ENCODE peak calls at places on chromosomes 1 and 21, in seven cellular contexts. E is cardiac muscle cell; Q is kidney; X is BE2C; A is fibroblast of lung; Z is vagina; F is CD8-positive, alpha-beta T cell. N is an unnamed sample.
A peak's percentile ranks its signal among the peaks of the same experiment; 100 is the strongest.

GRCh38 chr1:245131026-245131393 is 23.8 kb upstream of the KIF26B start:
- DNase-seq in E (no peak), X (no peak), Q (no peak), A (no peak), Z (no peak), F (no peak), N (no peak)

GRCh38 chr1:52424757-52425265 is 20.4 kb downstream of the PRPF38A start:
- DNase-seq in E (peak; percentile 9), Z (no peak), F (no peak), Q (no peak), X (no peak), A (peak; percentile 8), N (no peak)

GRCh38 chr1:23343246-23344110 is 606 bp downstream of the HNRNPR start:
- DNase-seq in Z (no peak), Q (no peak), X (no peak), E (peak; percentile 58), F (no peak), A (peak; percentile 47), N (peak; percentile 34)

GRCh38 chr1:181015258-181015630 is 7.4 kb downstream of the STX6 start:
- DNase-seq in X (no peak), E (no peak), Z (no peak), Q (no peak), F (no peak), A (no peak), N (no peak)

GRCh38 chr1:226735576-226735975 is 3.5 kb downstream of the ITPKB start:
- DNase-seq in A (no peak), E (no peak), X (no peak), Z (no peak), Q (peak; percentile 61), F (no peak), N (no peak)

GRCh38 chr1:83497563-83497962 is 501.4 kb downstream of the TTLL7 start:
- DNase-seq in X (no peak), A (peak; percentile 37), Z (no peak), E (no peak), Q (no peak), F (no peak), N (no peak)

GRCh38 chr1:200506471-200506870 is 96.6 kb upstream of the ZNF281 start:
- DNase-seq in A (no peak), E (no peak), Z (no peak), F (no peak), X (no peak), Q (no peak), N (no peak)

GRCh38 chr21:26570203-26570602 is 2.9 kb downstream of the CYYR1 start:
- DNase-seq in X (no peak), A (no peak), F (no peak), Q (no peak), E (no peak), Z (no peak), N (no peak)

GRCh38 chr1:87867631-87868030 is 539.0 kb downstream of the LMO4 start:
- DNase-seq in E (peak; percentile 30), Q (no peak), X (no peak), F (no peak), Z (no peak), A (peak; percentile 4), N (no peak)

GRCh38 chr1:214447557-214447871 is 103.9 kb downstream of the PTPN14 start:
- DNase-seq in F (no peak), E (no peak), Q (no peak), A (peak; percentile 23), Z (no peak), X (no peak), N (no peak)

GRCh38 chr1:78630600-78630999 is 10.4 kb downstream of the IFI44L start:
- DNase-seq in Z (no peak), X (no peak), E (no peak), A (no peak), F (no peak), Q (no peak), N (no peak)

GRCh38 chr21:28378026-28378425 is 614.7 kb downstream of the LTN1 start:
- DNase-seq in F (no peak), X (no peak), Z (no peak), E (no peak), Q (no peak), A (no peak), N (no peak)

GRCh38 chr1:241934181-241934815 is 23.3 kb upstream of the BECN2 start:
- DNase-seq in E (peak; percentile 1), Q (peak; percentile 71), X (no peak), Z (no peak), A (peak; percentile 19), F (no peak), N (peak; percentile 80)

GRCh38 chr1:3702990-3703728 is 49.1 kb upstream of the CCDC27 start:
- DNase-seq in F (no peak), E (peak; percentile 63), X (no peak), Q (no peak), Z (no peak), A (no peak), N (no peak)

GRCh38 chr1:58944439-58944838 is 160.6 kb upstream of the JUN start:
- DNase-seq in Z (no peak), F (no peak), E (no peak), Q (no peak), X (no peak), A (no peak), N (no peak)

GRCh38 chr1:190328871-190329270 is 148.8 kb downstream of the BRINP3 start:
- DNase-seq in A (no peak), F (no peak), X (no peak), E (no peak), Z (no peak), Q (no peak), N (no peak)

GRCh38 chr1:198377702-198378101 is 162.8 kb downstream of the ATP6V1G3 start:
- DNase-seq in E (no peak), A (no peak), Q (no peak), X (no peak), Z (no peak), F (no peak), N (no peak)

GRCh38 chr21:43723648-43724047 is 4.7 kb downstream of the PDXK start:
- DNase-seq in F (no peak), A (no peak), Q (no peak), E (no peak), Z (no peak), X (no peak), N (no peak)

GRCh38 chr1:43388021-43388575 is 1.5 kb downstream of the MED8 start:
- DNase-seq in F (no peak), Q (no peak), X (no peak), A (no peak), Z (no peak), E (no peak), N (no peak)

GRCh38 chr1:173860065-173860464 is 7.7 kb downstream of the GAS5 start:
- DNase-seq in F (no peak), E (no peak), A (no peak), Q (no peak), X (no peak), Z (no peak), N (no peak)

GRCh38 chr1:173853074-173853473 is 14.7 kb downstream of the GAS5 start:
- DNase-seq in F (no peak), E (peak; percentile 87), Q (no peak), X (no peak), Z (no peak), A (peak; percentile 77), N (no peak)

GRCh38 chr1:173857363-173857917 is 10.3 kb downstream of the GAS5 start:
- DNase-seq in F (no peak), A (no peak), Z (no peak), E (no peak), X (no peak), Q (no peak), N (no peak)

GRCh38 chr1:173856014-173856413 is 11.8 kb downstream of the GAS5 start:
- DNase-seq in E (no peak), Q (no peak), F (no peak), A (no peak), Z (no peak), X (no peak), N (no peak)

DNA sequence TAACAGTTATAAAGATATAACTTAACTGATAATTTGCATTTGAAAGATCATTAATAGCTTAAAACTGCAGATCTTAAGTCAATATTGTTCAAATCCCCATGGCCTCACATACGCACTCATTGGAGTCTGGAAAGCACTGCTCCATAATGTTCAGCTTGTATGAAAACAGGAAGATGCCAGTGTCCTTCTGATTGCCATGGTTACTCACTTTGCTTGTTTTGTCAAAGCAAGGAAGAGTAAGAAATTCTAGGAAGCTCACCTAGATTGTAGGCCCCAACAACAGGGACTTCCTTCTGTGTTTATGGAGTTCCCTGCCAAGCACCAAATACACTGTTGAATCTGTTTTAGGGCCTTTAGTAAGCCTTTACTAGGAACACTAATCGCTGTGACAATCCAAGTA is 10.9 kb downstream of the GAS5 start:
- DNase-seq in X (no peak), F (no peak), Z (no peak), Q (no peak), A (no peak), E (peak; percentile 16), N (no peak)
- H3K4me3 ChIP-seq in X (no peak overlapping the region), F (no peak overlapping the region), Z (no peak overlapping the region), Q (no peak overlapping the region), A (no peak overlapping the region), E (no peak overlapping the region), N (no peak overlapping the region)

GRCh38 chr1:209325492-209325891 is 258.0 kb upstream of the CAMK1G start:
- DNase-seq in X (no peak), F (no peak), E (no peak), A (no peak), Z (no peak), Q (no peak), N (no peak)

GRCh38 chr1:209328178-209328577 is 255.3 kb upstream of the CAMK1G start:
- DNase-seq in E (no peak), X (peak; percentile 14), Q (no peak), Z (no peak), A (no peak), F (no peak), N (no peak)

GRCh38 chr1:209326096-209326495 is 257.4 kb upstream of the CAMK1G start:
- DNase-seq in X (no peak), E (no peak), Z (no peak), A (no peak), Q (no peak), F (no peak), N (no peak)

GRCh38 chr1:209323743-209324142 is 259.8 kb upstream of the CAMK1G start:
- DNase-seq in Z (no peak), F (no peak), A (no peak), Q (no peak), E (no peak), X (no peak), N (no peak)

DNA sequence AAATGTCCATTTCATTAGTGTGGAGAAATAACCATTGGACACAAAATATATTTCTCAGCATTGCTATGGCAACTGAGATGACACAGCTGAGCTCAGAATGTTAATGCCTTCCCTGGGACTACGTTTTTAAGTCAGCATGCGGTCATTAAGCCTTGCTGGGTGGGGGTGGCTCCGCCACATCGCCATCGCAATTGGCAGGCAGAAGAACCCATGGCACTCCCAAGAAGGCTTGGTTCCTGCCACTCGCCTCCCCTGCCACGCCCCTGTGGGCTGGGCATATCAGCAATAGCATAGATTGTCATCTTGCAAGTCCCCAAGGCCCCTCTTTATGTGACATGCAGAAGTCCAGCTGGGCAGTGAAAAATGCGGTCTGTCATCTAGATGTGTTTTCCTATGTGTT is 256.6 kb upstream of the CAMK1G start:
- DNase-seq in X (peak; percentile 74), E (no peak), Z (no peak), F (no peak), Q (no peak), A (no peak), N (no peak)
- TF ChIP-seq CTCF in X (no peak), E (no peak), Z (no peak), F (no peak), Q (no peak), A (no peak), N (no peak)

GRCh38 chr1:25564777-25565176 is 21.4 kb downstream of the LDLRAP1 start:
- DNase-seq in Z (no peak), X (no peak), Q (peak; percentile 57), E (no peak), A (no peak), F (no peak), N (no peak)
- H3K4me1 ChIP-seq in Z (peaks cover 80% of the 10 kb centered on the region), X (no peaks in the 10 kb centered on the region), Q (no peaks in the 10 kb centered on the region), E (peaks cover 15% of the 10 kb centered on the region), A (peaks cover 33% of the 10 kb centered on the region), F (peaks cover 77% of the 10 kb centered on the region), N (peaks cover 13% of the 10 kb centered on the region)

GRCh38 chr1:28775121-28775942 is 36.6 kb upstream of the OPRD1 start:
- DNase-seq in Q (peak; percentile 92), E (peak; percentile 80), F (peak; percentile 56), Z (no peak), A (peak; percentile 77), X (no peak), N (peak; percentile 82)
- H3K4me3 ChIP-seq in Q (peak overlapping the region; percentile 87), E (no peak overlapping the region), F (peak overlapping the region; percentile 48), Z (peak overlapping the region; percentile 47), A (peak overlapping the region; percentile 11), X (no peak overlapping the region), N (peak overlapping the region; percentile 61)